ENCODE peak calls at places on chromosomes 5 and 9, in five cellular contexts. D is GM06990, X is GM12878, G is left lung, K is GM12865. T is an unnamed sample.

GRCh38 chr5:173639-174600 is 17.4 kb upstream of the LRRC14B start:
- DNase-seq in G (no peak), K (no peak), X (no peak), D (no peak), T (no peak)

GRCh38 chr9:121935744-121936143 is 157.4 kb downstream of the TTLL11 start:
- DNase-seq in X (no peak), K (no peak), G (no peak), D (no peak), T (no peak)

GRCh38 chr9:83154821-83155220 is 91.9 kb upstream of the RASEF start:
- DNase-seq in G (no peak), K (peak; percentile 36), X (no peak), D (no peak), T (no peak)

GRCh38 chr9:110152704-110153374 is 55.1 kb downstream of the C9orf152 start:
- DNase-seq in G (no peak), D (peak; percentile 20), X (no peak), K (peak; percentile 68), T (no peak)

GRCh38 chr5:129904667-129905466 is 602 bp downstream of the CHSY3 start:
- DNase-seq in G (peak; percentile 32), X (no peak), D (no peak), K (peak; percentile 3), T (no peak)

GRCh38 chr5:132648355-132648754 is 9.6 kb upstream of the IL13 start:
- DNase-seq in X (no peak), K (no peak), D (no peak), G (no peak), T (no peak)

GRCh38 chr9:134792627-134793026 is 88.0 kb upstream of the FCN2 start:
- DNase-seq in G (no peak), D (no peak), K (no peak), X (no peak), T (no peak)

GRCh38 chr5:11251242-11251641 is 490.2 kb upstream of the DAP start:
- DNase-seq in D (no peak), X (no peak), G (no peak), K (no peak), T (no peak)

GRCh38 chr9:131017067-131017466 is 8.1 kb downstream of the LAMC3 start:
- DNase-seq in K (no peak), D (no peak), X (no peak), G (no peak), T (no peak)

DNA sequence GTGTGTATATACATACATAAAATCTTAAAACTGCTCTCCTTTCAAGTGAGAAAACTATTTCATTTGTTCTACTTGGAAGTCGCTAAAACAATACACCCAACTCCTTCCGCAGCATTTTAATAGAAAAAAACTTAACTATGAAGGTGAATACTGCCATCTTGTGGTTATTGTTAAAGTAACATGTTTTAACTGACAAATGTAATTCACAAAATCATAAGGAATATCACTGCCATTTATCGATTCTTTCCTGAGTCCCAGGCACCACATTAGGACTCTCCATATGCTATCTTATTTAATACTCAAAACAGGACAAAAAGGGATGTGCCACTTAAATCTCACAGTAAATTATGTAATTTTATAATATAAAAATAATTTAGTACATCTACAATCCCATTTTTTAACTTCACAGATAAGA is 130.5 kb upstream of the ITGA1 start:
- DNase-seq in D (peak; percentile 6), K (peak; percentile 38), G (no peak), X (no peak), T (no peak)
- TF ChIP-seq CTCF in D (peak; percentile 31), K (peak; percentile 26), G (peak; percentile 39), X (peak; percentile 33), T (peak; percentile 33)

DNA sequence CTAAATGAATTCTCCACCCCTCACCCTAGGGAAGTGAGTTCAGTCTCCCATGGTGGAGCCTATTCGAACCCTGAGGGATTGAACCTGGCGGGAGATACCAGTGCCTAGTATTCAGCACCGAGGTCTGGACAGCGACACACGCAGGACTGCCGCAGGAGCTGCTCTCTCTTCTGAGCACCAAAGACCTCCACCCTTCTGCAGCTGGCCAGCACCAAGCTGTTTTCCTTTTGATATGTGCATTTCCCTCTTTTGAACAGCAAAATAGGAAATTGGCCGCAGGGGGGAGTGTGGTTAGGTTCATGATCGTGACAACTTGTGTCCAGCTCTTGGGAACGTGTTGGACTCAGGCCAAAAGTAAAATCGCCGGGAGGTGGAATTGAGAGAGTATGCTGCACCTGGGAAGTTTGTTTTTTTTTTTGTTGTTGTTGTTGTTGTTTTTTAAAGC is 1.2 kb upstream of the PCSK1 start:
- DNase-seq in D (peak; percentile 9), X (no peak), G (peak; percentile 56), K (peak; percentile 65), T (peak; percentile 10)
- H3K4me3 ChIP-seq in D (no peak overlapping the region), X (no peak overlapping the region), G (no peak overlapping the region), K (no peak overlapping the region), T (no peak overlapping the region)

DNA sequence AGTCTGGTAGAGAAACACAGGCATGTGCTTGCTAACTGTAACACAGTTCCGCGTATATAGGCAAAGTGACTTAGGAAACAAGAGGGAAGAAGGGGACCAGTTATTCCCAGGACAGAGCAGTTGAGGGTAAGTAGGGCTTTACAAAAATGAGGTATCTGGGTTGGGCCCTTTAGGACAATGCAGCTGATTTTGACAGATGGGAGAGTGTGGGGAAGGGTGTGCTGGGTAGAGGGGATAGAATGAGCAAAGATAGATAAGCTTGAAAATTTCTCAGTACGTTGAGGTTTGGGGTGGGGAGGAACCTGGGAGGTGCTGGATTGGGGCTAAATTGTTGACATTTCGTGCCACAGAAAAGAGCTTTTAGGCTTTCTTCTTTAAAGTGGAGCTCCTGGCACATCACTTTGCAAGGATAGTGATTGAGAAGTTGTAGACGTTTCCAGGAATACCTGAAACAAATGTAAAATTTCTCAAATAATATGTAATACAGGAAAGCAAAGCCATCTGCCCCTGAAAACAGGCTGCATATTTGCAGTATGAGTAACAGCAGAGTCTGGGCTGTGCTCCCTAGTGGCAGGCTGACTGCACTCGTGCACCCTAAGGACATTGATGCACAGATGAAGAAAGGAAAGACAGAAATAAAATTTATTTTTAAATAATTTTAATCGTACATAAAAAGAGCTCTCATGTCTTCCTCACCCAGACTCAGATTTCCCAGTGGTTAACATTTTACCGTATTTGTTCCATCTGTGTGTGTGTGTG is 145.0 kb upstream of the DMRT1 start:
- DNase-seq in K (no peak), G (no peak), D (no peak), X (no peak), T (no peak)
- TF ChIP-seq CTCF in K (no peak), G (no peak), D (no peak), X (no peak), T (peak; percentile 50)

GRCh38 chr5:35194636-35195471 is 35.4 kb downstream of the PRLR start:
- DNase-seq in D (peak; percentile 50), X (peak; percentile 36), K (peak; percentile 38), G (no peak), T (no peak)
- H3K4me3 ChIP-seq in D (no peak overlapping the region), X (peak overlapping the region; percentile 20), K (no peak overlapping the region), G (no peak overlapping the region), T (no peak overlapping the region)